ENCODE peak calls at places on chromosomes 13 and 19, in six cellular contexts. A is PC-3, X is MM.1S, W is astrocyte, E is PC-9, K is neural progenitor cell. N is an unnamed sample.

GRCh38 chr13:59043016-59043415 is 1120.7 kb downstream of the DIAPH3 start:
- DNase-seq in A (no peak), X (no peak), W (no peak), E (no peak), K (peak; percentile 16), N (no peak)

GRCh38 chr13:90362718-90363117 is 984.8 kb upstream of the MIR17HG start:
- DNase-seq in A (no peak), X (no peak), W (no peak), E (no peak), K (no peak), N (peak; percentile 1)

GRCh38 chr13:44470623-44471562 is 97.3 kb downstream of the SERP2 start:
- DNase-seq in A (peak; percentile 50), X (peak; percentile 24), W (peak; percentile 11), E (no peak), K (peak; percentile 35), N (peak; percentile 63)

GRCh38 chr19:51531349-51532315 is at the start of gene SIGLEC6:
- DNase-seq in A (no peak), X (no peak), W (no peak), E (no peak), K (no peak), N (no peak)

GRCh38 chr13:65530688-65531087 is 1699.4 kb downstream of the PCDH9 start:
- DNase-seq in A (no peak), X (no peak), W (peak; percentile 15), E (no peak), K (no peak), N (no peak)

GRCh38 chr13:114022309-114022669 is 48.4 kb upstream of the C13orf46 start:
- DNase-seq in A (no peak), X (no peak), W (no peak), E (no peak), K (no peak), N (no peak)

GRCh38 chr19:18063463-18063862 is 23.3 kb downstream of the IL12RB1 start:
- DNase-seq in A (peak; percentile 43), X (no peak), W (no peak), E (no peak), K (peak; percentile 48), N (no peak)

GRCh38 chr13:89695343-89696257 is 1651.9 kb upstream of the MIR17HG start:
- DNase-seq in A (peak; percentile 75), X (peak; percentile 35), W (peak; percentile 24), E (no peak), K (peak; percentile 60), N (peak; percentile 27)

GRCh38 chr19:2923510-2923909 is 21.3 kb downstream of the ZNF77 start:
- DNase-seq in A (peak; percentile 73), X (no peak), W (peak; percentile 20), E (no peak), K (no peak), N (peak; percentile 30)

GRCh38 chr19:49422407-49423277 is 599 bp downstream of the PTH2 start:
- DNase-seq in A (no peak), X (peak; percentile 30), W (no peak), E (no peak), K (peak; percentile 92), N (peak; percentile 30)
- TF ChIP-seq CTCF in A (no peak), X (peak; percentile 47), W (no peak), E (no peak), K (peak; percentile 79), N (no peak)

GRCh38 chr19:41916033-41916424 is 12.2 kb downstream of the ERFL start:
- DNase-seq in A (no peak), X (no peak), W (no peak), E (no peak), K (no peak), N (no peak)
- TF ChIP-seq EZH2 in A (no peak), X (no peak), W (peak; percentile 2), E (no peak), K (no peak), N (no peak)

DNA sequence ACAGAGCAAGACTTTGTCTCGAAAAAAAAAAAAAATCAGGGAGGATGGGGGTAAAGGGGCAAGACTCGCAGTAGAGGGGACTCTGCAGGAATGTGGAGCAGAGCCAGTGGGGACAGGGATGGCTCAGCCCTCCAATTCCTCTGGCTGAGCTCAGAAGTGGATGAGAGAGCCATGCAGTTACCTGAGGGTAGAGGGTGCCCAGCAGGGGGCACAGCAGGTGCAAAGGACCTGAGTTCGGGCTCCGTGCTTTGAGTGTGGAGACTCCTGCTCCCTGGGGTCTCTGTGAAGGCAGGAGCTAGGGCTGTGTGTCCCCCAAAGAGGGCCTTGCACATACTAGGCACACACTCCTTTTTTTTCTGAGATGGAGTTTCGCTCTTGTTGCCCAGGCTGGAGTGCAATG is 7.7 kb downstream of the DOCK6 start:
- DNase-seq in A (peak; percentile 37), X (no peak), W (no peak), E (no peak), K (no peak), N (no peak)
- TF ChIP-seq CTCF in A (peak; percentile 56), X (peak; percentile 37), W (no peak), E (peak; percentile 33), K (no peak), N (no peak)

DNA sequence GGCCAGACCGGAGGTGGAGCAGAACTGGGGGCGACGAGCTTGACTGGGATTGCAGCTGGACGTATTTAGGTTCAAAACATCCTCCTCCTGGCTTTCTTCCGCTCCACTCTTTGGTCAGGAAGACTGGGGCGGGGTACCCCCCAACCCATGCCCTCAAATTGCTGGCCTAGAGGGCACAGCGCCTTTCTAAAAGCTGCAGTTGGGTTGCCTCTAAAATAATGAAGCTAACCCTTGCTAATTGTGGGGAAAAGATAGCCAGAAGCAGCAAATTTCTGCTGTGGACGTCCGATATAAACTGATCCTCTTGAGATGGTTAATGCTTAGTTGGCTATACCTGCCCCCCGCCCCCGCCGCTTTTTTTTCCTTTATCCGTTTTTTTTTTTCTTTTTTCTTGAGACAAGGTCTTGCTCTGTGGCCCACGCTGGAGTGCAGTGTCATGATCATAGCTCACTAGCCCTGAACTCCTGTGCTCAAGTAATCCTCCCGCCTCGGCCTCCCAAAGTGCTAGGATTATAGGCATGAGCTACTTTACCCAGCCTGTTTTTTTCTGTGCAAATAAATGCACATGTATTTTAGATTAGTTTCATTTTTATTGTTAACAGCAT is 759 bp upstream of the CHERP start:
- DNase-seq in A (no peak), X (peak; percentile 15), W (no peak), E (no peak), K (peak; percentile 13), N (peak; percentile 14)
- TF ChIP-seq EZH2 in A (no peak), X (no peak), W (no peak), E (no peak), K (no peak), N (no peak)

GRCh38 chr19:16584825-16585801 is 12.9 kb upstream of the SLC35E1 start:
- DNase-seq in A (no peak), X (peak; percentile 35), W (no peak), E (no peak), K (no peak), N (no peak)

GRCh38 chr19:16586477-16586871 is 14.3 kb upstream of the SLC35E1 start:
- DNase-seq in A (no peak), X (peak; percentile 35), W (no peak), E (no peak), K (no peak), N (no peak)

GRCh38 chr19:16587031-16588023 is 15.1 kb upstream of the SLC35E1 start:
- DNase-seq in A (no peak), X (peak; percentile 62), W (peak; percentile 58), E (no peak), K (no peak), N (peak; percentile 9)

GRCh38 chr19:16588089-16588823 is 16.0 kb upstream of the SLC35E1 start:
- DNase-seq in A (no peak), X (peak; percentile 98), W (peak; percentile 34), E (no peak), K (no peak), N (peak; percentile 50)

DNA sequence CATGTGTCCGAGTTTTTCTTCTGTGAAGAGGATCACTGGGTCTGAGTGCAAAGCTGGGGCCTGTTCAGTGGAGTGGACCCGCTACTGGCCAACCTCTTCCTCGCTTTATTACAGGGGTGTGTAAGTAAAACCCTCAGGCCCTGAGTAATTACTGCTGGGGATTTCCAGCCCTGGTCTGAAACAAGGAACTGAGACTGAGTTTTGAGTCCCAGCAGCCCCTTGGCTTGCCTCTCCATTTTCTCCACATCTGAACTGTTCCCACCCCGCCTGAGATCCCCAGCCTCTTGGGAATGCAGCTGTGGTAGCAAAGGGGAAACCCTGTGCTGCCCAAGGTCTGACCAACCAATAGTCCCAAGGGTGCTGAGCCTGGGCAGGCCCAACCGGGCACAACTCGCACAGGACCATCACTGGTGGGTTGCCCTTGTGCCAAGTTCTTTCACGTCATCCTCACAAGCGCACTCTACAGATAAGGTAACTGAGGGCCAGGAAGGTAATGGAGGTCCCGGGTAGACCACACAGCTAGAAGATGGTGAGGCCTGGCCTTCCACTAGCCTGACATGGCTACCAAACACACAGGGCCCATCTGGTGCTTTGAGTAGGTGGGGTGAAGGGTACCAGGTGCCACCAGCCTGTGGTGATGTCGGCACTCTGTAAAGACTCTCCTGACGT is 13.7 kb upstream of the SLC35E1 start:
- DNase-seq in A (no peak), X (peak; percentile 89), W (no peak), E (no peak), K (no peak), N (no peak)
- TF ChIP-seq CTCF in A (no peak), X (no peak), W (no peak), E (no peak), K (no peak), N (no peak)

DNA sequence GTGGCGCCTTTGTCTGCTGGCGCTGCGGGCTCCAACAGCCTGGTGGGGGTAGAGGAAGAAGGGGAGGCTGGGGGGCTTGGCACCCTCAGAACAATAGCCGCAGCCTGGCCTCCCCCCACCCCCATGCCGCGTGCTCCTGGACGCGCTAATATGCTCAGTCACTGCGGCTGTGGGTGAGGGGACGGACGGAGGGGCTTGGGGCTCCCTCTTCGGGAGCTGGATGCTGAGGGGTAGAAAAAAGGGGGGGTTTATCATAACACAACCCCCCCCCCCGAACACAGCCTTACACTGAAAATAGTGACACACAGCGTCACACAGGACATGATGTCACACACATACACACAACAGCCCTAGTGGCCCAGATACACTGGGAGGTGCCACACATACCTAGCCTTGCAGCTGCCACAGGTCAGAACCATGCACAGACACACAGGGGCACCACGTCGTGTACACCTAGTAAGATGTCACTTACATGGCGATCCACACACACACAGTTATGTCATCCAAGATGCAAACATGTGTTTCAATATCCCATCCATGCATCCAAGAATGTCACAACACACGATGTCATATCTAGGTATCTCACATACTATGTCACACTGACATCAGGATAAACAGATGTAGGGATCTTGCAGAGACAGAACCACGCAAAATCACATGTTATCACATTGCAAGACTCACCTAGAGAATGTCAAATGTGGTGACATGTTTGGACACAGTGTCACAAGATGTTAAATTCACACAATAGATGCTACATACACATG is 760 bp downstream of the MAST1 start:
- DNase-seq in A (peak; percentile 47), X (no peak), W (no peak), E (no peak), K (peak; percentile 23), N (no peak)
- TF ChIP-seq EZH2 in A (no peak), X (no peak), W (peak; percentile 71), E (no peak), K (no peak), N (peak; percentile 89)

GRCh38 chr19:52889931-52890330 is 7.5 kb downstream of the ZNF320 start:
- DNase-seq in A (no peak), X (no peak), W (no peak), E (no peak), K (no peak), N (no peak)

GRCh38 chr19:52891336-52891735 is 6.1 kb downstream of the ZNF320 start:
- DNase-seq in A (no peak), X (no peak), W (no peak), E (no peak), K (no peak), N (no peak)

DNA sequence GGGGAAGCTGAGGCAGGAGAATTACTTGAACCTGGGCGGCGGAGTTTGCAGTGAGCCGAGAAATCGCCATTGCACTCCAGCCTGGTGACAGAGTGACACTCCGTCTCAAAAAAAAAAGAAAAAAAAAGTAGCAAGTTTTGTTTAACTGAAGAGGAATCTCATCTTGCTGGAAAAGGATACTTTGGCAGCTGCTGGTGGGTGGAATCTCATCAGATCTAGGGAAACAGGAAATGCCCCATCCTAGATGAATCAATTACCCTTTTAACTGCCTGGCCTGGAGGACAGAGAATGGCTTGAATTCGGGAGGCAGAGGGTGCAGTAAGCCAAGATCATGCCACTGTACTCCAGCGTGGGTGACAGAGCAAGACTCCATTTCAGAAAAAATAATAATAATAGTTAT is 8.4 kb downstream of the ZNF320 start:
- DNase-seq in A (no peak), X (no peak), W (no peak), E (no peak), K (no peak), N (no peak)
- TF ChIP-seq CTCF in A (no peak), X (no peak), W (no peak), E (no peak), K (no peak), N (no peak)